ENCODE peak calls at places on chromosome 12, in five cellular contexts. G, U, B, C and W are unnamed samples.

GRCh38 chr12:68856510-68856909 is 48.5 kb downstream of the MDM2 start:
- DNase-seq in C (no peak), U (no peak), G (no peak), B (no peak), W (no peak)

GRCh38 chr12:100375023-100375737 is 18.3 kb downstream of the SLC17A8 start:
- DNase-seq in U (peak; percentile 84), G (no peak), B (no peak), C (no peak), W (peak; percentile 75)

GRCh38 chr12:70449074-70449757 is 83.1 kb downstream of the KCNMB4 start:
- DNase-seq in C (no peak), U (no peak), G (no peak), B (no peak), W (no peak)

GRCh38 chr12:9719835-9720234 is 13.1 kb downstream of the CLECL1 start:
- DNase-seq in B (no peak), U (no peak), C (no peak), G (no peak), W (no peak)

GRCh38 chr12:62885242-62885641 is 49.7 kb downstream of the PPM1H start:
- DNase-seq in C (no peak), G (no peak), U (no peak), B (no peak), W (no peak)

GRCh38 chr12:89098390-89099102 is 253.8 kb downstream of the DUSP6 start:
- DNase-seq in G (peak; percentile 88), B (peak; percentile 57), U (no peak), C (no peak), W (peak; percentile 8)

GRCh38 chr12:21350975-21351374 is 16.3 kb upstream of the SLCO1A2 start:
- DNase-seq in B (no peak), C (no peak), G (no peak), U (no peak), W (no peak)

GRCh38 chr12:71551529-71551928 is 111.9 kb downstream of the LGR5 start:
- DNase-seq in B (peak; percentile 5), G (no peak), U (no peak), C (peak; percentile 6), W (no peak)

GRCh38 chr12:6863586-6864321 is 3.6 kb upstream of the TPI1 start:
- DNase-seq in B (no peak), C (no peak), G (no peak), U (no peak), W (no peak)

GRCh38 chr12:79557690-79558315 is 133.0 kb downstream of the PAWR start:
- DNase-seq in C (no peak), B (no peak), U (no peak), G (no peak), W (no peak)

GRCh38 chr12:71671816-71672215 is 7.7 kb downstream of the THAP2 start:
- DNase-seq in B (no peak), G (peak; percentile 79), U (no peak), C (no peak), W (no peak)

GRCh38 chr12:113184900-113185179 is 438 bp downstream of the DDX54 start:
- DNase-seq in B (peak; percentile 84), C (peak; percentile 93), U (peak; percentile 76), G (peak; percentile 93), W (peak; percentile 80)

GRCh38 chr12:49985981-49986380 is 13.2 kb downstream of the AQP6 start:
- DNase-seq in B (no peak), C (no peak), U (no peak), G (no peak), W (no peak)

GRCh38 chr12:10067942-10068341 is 30.8 kb downstream of the CLEC1A start:
- DNase-seq in G (no peak), U (no peak), C (peak; percentile 96), B (no peak), W (no peak)

GRCh38 chr12:75977952-75978671 is 53.5 kb downstream of the PHLDA1 start:
- DNase-seq in C (peak; percentile 100), U (no peak), B (no peak), G (peak; percentile 92), W (peak; percentile 16)

GRCh38 chr12:14403293-14403692 is 37.8 kb downstream of the ATF7IP start:
- DNase-seq in C (no peak), G (no peak), B (no peak), U (no peak), W (no peak)

GRCh38 chr12:5746496-5746895 is 198.6 kb downstream of the ANO2 start:
- DNase-seq in G (no peak), B (no peak), U (no peak), C (no peak), W (no peak)

GRCh38 chr12:49825360-49825970 is 2.7 kb downstream of the NCKAP5L start:
- DNase-seq in B (no peak), G (no peak), U (no peak), C (peak; percentile 30), W (no peak)

GRCh38 chr12:90010089-90010488 is 301.5 kb upstream of the ATP2B1 start:
- DNase-seq in B (no peak), C (peak; percentile 55), U (no peak), G (peak; percentile 42), W (no peak)

GRCh38 chr12:68919581-68920239 is 13.3 kb downstream of the CPM start:
- DNase-seq in U (no peak), C (no peak), G (no peak), B (no peak), W (no peak)

GRCh38 chr12:2641761-2642160 is 153.0 kb upstream of the FKBP4 start:
- DNase-seq in C (no peak), B (no peak), G (no peak), U (no peak), W (no peak)

GRCh38 chr12:25130741-25131188 is 64.2 kb downstream of the DNAI7 start:
- DNase-seq in C (peak; percentile 61), U (no peak), G (peak; percentile 26), B (peak; percentile 14), W (no peak)

GRCh38 chr12:26360062-26360461 is 164.7 kb downstream of the SSPN start:
- DNase-seq in G (no peak), U (no peak), C (no peak), B (no peak), W (peak; percentile 34)

GRCh38 chr12:107318804-107319535 is 225.6 kb upstream of the CRY1 start:
- DNase-seq in G (peak; percentile 75), B (no peak), U (no peak), C (peak; percentile 54), W (no peak)

GRCh38 chr12:52956987-52957386 is 8.1 kb downstream of the KRT18 start:
- DNase-seq in B (peak; percentile 70), U (no peak), C (no peak), G (peak; percentile 56), W (no peak)

GRCh38 chr12:92068441-92068840 is 77.2 kb downstream of the BTG1 start:
- DNase-seq in U (no peak), G (no peak), C (no peak), B (no peak), W (no peak)

GRCh38 chr12:117331691-117332090 is 29.7 kb downstream of the NOS1 start:
- DNase-seq in C (peak; percentile 8), U (no peak), B (no peak), G (no peak), W (no peak)

GRCh38 chr12:44286821-44287220 is 450.9 kb downstream of the TMEM117 start:
- DNase-seq in B (no peak), C (no peak), G (no peak), U (no peak), W (no peak)

GRCh38 chr12:27331927-27332324 is 710 bp upstream of the BMAL2 start:
- DNase-seq in U (no peak), C (peak; percentile 27), G (no peak), B (no peak), W (no peak)

GRCh38 chr12:131755305-131756113 is 44.6 kb downstream of the SFSWAP start:
- DNase-seq in U (no peak), G (peak; percentile 83), C (peak; percentile 34), B (peak; percentile 11), W (no peak)

GRCh38 chr12:40254455-40255085 is 29.8 kb downstream of the LRRK2 start:
- DNase-seq in U (no peak), G (no peak), C (no peak), B (no peak), W (no peak)